ENCODE peak calls at places on chromosomes 5 and 9, in six cellular contexts. B is NCI-H446; I is HTR-8/SVneo; S is activated naive CD8-positive, alpha-beta T cell treated with anti-CD3 and anti-CD28 coated beads, Interleukin-2, amount 10 ng/mL, durations not matched to agents 7 days and 5 days; E is GM13977; P is LHCN-M2. W is an unnamed sample.

GRCh38 chr5:44048268-44048984 is 340.8 kb downstream of the FGF10 start:
- DNase-seq in B (no peak), E (no peak), I (no peak), P (no peak), S (no peak), W (no peak)

GRCh38 chr9:68447611-68448010 is 91.2 kb downstream of the PGM5 start:
- DNase-seq in P (no peak), I (no peak), S (no peak), B (no peak), E (no peak), W (no peak)

GRCh38 chr5:83528439-83528769 is 56.9 kb downstream of the VCAN start:
- DNase-seq in S (no peak), P (no peak), I (no peak), E (no peak), B (no peak), W (no peak)

GRCh38 chr9:126704157-126704941 is 90.6 kb downstream of the LMX1B start:
- DNase-seq in B (no peak), I (peak; percentile 75), S (peak; percentile 39), E (no peak), P (peak; percentile 34), W (peak; percentile 70)

GRCh38 chr9:72193478-72193881 is 44.2 kb downstream of the GDA start:
- DNase-seq in S (no peak), P (no peak), B (no peak), I (no peak), E (no peak), W (no peak)

GRCh38 chr5:172145870-172146747 is 41.9 kb downstream of the STK10 start:
- DNase-seq in S (no peak), B (no peak), E (no peak), P (peak; percentile 8), I (no peak), W (no peak)

GRCh38 chr9:38708759-38709158 is 11.2 kb downstream of the FAM240B start:
- DNase-seq in S (no peak), E (no peak), I (no peak), B (no peak), P (peak; percentile 85), W (peak; percentile 71)

GRCh38 chr5:16067415-16067814 is 112.2 kb downstream of the MARCHF11 start:
- DNase-seq in P (no peak), E (no peak), S (no peak), I (no peak), B (no peak), W (no peak)

GRCh38 chr5:137470111-137470920 is 28.8 kb downstream of the SPOCK1 start:
- DNase-seq in B (no peak), E (no peak), S (no peak), P (peak; percentile 99), I (peak; percentile 51), W (peak; percentile 99)

GRCh38 chr9:99851028-99851822 is 29.5 kb downstream of the NR4A3 start:
- DNase-seq in S (no peak), E (no peak), B (no peak), I (no peak), P (no peak), W (no peak)

GRCh38 chr5:36701085-36701691 is 94.8 kb downstream of the SLC1A3 start:
- DNase-seq in I (no peak), E (no peak), B (no peak), S (no peak), P (no peak), W (no peak)

GRCh38 chr9:112032733-112033132 is 136.1 kb downstream of the UGCG start:
- DNase-seq in S (no peak), P (peak; percentile 32), I (no peak), B (no peak), E (no peak), W (no peak)

GRCh38 chr5:134509308-134510040 is 16.0 kb upstream of the JADE2 start:
- DNase-seq in P (peak; percentile 45), B (no peak), E (no peak), I (no peak), S (no peak), W (peak; percentile 82)

GRCh38 chr9:106648799-106649198 is 214.2 kb upstream of the ZNF462 start:
- DNase-seq in I (peak; percentile 4), S (no peak), B (no peak), E (no peak), P (peak; percentile 43), W (peak; percentile 17)

GRCh38 chr5:52988335-52989024 is 672 bp upstream of the ITGA2 start:
- DNase-seq in B (no peak), P (no peak), I (no peak), S (no peak), E (no peak), W (no peak)

GRCh38 chr5:122465994-122466393 is 154.0 kb downstream of the SNCAIP start:
- DNase-seq in B (no peak), S (no peak), E (no peak), P (no peak), I (no peak), W (no peak)

GRCh38 chr5:142156839-142157463 is 48.4 kb downstream of the NDFIP1 start:
- DNase-seq in I (no peak), S (no peak), B (no peak), P (no peak), E (no peak), W (no peak)

GRCh38 chr9:34047864-34048729 is 590 bp downstream of the UBAP2 start:
- DNase-seq in P (peak; percentile 9), S (no peak), E (peak; percentile 39), I (no peak), B (peak; percentile 50), W (no peak)

GRCh38 chr5:60184599-60184998 is 291.1 kb upstream of the PDE4D start:
- DNase-seq in S (no peak), P (peak; percentile 52), E (no peak), I (no peak), B (no peak), W (no peak)

W was measured in HT1080.